ENCODE peak calls at places on chromosomes 6 and 20, in ten cellular contexts. Q is sigmoid colon, T is transverse colon, L is K562, A is stomach, Y is HepG2, D is esophagus muscularis mucosa, U is GM12878, N is H1, Z is upper lobe of left lung. R is an unnamed sample.

GRCh38 chr20:11274137-11274536 is 600.3 kb upstream of the JAG1 start:
- DNase-seq in Q (no peak), T (no peak), L (no peak), A (no peak), Y (peak), D (no peak), U (no peak), N (no peak), Z (no peak), R (no peak)

GRCh38 chr6:119384444-119384843 is 34.9 kb upstream of the MAN1A1 start:
- DNase-seq in Q (peak), T (no peak), L (no peak), A (no peak), Y (no peak), D (no peak), U (no peak), N (no peak), Z (no peak), R (no peak)

GRCh38 chr6:154298297-154298696 is 58.3 kb downstream of the IPCEF1 start:
- DNase-seq in Q (no peak), T (no peak), L (no peak), A (no peak), Y (peak), D (no peak), U (peak), N (no peak), Z (no peak), R (no peak)

GRCh38 chr6:3228791-3229565 is 1.5 kb upstream of the TUBB2B start:
- DNase-seq in Q (no peak), T (no peak), L (peak), A (no peak), Y (no peak), D (no peak), U (no peak), N (peak), Z (no peak), R (no peak)

GRCh38 chr6:81241717-81242116 is 510.8 kb downstream of the TENT5A start:
- DNase-seq in Q (no peak), T (no peak), L (no peak), A (no peak), Y (peak), D (no peak), U (no peak), N (no peak), Z (no peak), R (no peak)

GRCh38 chr20:11338506-11339306 is 579.0 kb upstream of the BTBD3 start:
- DNase-seq in Q (no peak), T (no peak), L (no peak), A (no peak), Y (no peak), D (no peak), U (no peak), N (no peak), Z (no peak), R (no peak)

GRCh38 chr6:75326557-75327258 is 42.1 kb upstream of the TMEM30A start:
- DNase-seq in Q (no peak), T (no peak), L (no peak), A (no peak), Y (no peak), D (no peak), U (no peak), N (no peak), Z (no peak), R (no peak)

GRCh38 chr20:63007472-63007721 is 633 bp upstream of the BHLHE23 start:
- DNase-seq in Q (no peak), T (no peak), L (no peak), A (no peak), Y (no peak), D (no peak), U (no peak), N (no peak), Z (no peak), R (no peak)

GRCh38 chr6:9360881-9361280 is 925.5 kb upstream of the SLC35B3 start:
- DNase-seq in Q (no peak), T (no peak), L (no peak), A (no peak), Y (no peak), D (no peak), U (no peak), N (no peak), Z (no peak), R (no peak)

GRCh38 chr6:77502966-77503365 is 39.7 kb upstream of the HTR1B start:
- DNase-seq in Q (no peak), T (no peak), L (no peak), A (no peak), Y (no peak), D (no peak), U (no peak), N (no peak), Z (no peak), R (no peak)

GRCh38 chr6:25956231-25956630 is 6.4 kb upstream of the TRIM38 start:
- DNase-seq in Q (no peak), T (no peak), L (no peak), A (no peak), Y (no peak), D (no peak), U (no peak), N (no peak), Z (no peak), R (no peak)

GRCh38 chr6:42762338-42762929 is 16.5 kb upstream of the TBCC start:
- DNase-seq in Q (no peak), T (peak), L (no peak), A (no peak), Y (no peak), D (no peak), U (no peak), N (no peak), Z (no peak), R (no peak)

DNA sequence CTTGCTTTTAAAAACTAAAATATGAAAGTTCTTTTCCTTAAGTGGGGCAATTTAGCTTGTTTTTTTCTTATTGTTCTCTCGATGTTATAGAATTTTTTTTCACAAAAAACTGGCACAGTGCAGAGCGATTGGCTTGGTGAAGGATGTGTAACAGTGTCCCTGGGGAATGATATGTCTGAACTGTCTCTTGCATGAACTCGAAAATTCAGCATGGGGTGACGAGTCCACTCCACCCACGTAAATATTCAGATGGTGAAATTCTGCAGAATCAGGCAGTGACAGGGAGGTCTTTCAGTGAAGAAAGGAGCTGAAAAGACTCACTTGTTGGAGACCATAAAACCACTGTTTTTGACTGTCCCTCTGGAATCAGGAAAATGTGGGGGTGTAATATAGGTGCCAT is 505.3 kb downstream of the MMUT start:
- DNase-seq in Q (no peak), T (no peak), L (no peak), A (no peak), Y (no peak), D (no peak), U (no peak), N (no peak), Z (no peak), R (no peak)
- TF ChIP-seq EP300 in Q (no peak), T (no peak), L (no peak), A (no peak), Y (no peak), D (no peak), U (no peak), N (no peak), Z (no peak), R (no peak)

DNA sequence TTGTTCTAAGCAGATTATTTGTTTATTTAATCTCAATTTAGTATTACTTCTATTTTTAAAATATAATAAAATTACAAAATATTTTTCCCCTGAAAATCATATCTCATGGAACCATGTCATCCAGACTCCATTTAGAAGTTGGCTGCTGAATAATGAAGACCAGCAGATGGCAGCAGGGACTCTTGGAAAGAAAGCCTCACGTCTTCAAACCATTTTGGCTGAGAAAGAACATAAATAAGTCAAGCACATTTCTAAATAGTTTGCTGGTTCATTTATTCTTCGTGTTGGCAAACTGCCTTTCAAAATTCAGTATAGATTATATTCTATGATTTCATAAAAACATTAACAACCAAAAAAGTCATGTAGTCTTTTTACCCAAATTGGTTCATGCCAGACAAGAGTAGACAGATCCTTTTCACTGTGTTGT is 71.7 kb downstream of the RCAN2 start:
- DNase-seq in Q (peak), T (peak), L (peak), A (peak), Y (peak), D (no peak), U (peak), N (peak), Z (peak), R (no peak)
- TF ChIP-seq POLR2AphosphoS5 in Q (no peak), T (no peak), L (no peak), A (no peak), Y (no peak), D (no peak), U (no peak), N (no peak), Z (no peak), R (no peak)

GRCh38 chr20:47672886-47673670 is 112.2 kb downstream of the SULF2 start:
- DNase-seq in Q (no peak), T (no peak), L (no peak), A (no peak), Y (no peak), D (no peak), U (no peak), N (no peak), Z (no peak), R (peak)

GRCh38 chr20:47675190-47676142 is 109.8 kb downstream of the SULF2 start:
- DNase-seq in Q (no peak), T (no peak), L (no peak), A (no peak), Y (peak), D (no peak), U (no peak), N (no peak), Z (no peak), R (no peak)

GRCh38 chr20:47673671-47673955 is 111.7 kb downstream of the SULF2 start:
- DNase-seq in Q (no peak), T (no peak), L (no peak), A (no peak), Y (no peak), D (no peak), U (no peak), N (no peak), Z (no peak), R (no peak)

GRCh38 chr20:47674686-47675085 is 110.6 kb downstream of the SULF2 start:
- DNase-seq in Q (no peak), T (no peak), L (no peak), A (no peak), Y (no peak), D (no peak), U (no peak), N (no peak), Z (no peak), R (no peak)

DNA sequence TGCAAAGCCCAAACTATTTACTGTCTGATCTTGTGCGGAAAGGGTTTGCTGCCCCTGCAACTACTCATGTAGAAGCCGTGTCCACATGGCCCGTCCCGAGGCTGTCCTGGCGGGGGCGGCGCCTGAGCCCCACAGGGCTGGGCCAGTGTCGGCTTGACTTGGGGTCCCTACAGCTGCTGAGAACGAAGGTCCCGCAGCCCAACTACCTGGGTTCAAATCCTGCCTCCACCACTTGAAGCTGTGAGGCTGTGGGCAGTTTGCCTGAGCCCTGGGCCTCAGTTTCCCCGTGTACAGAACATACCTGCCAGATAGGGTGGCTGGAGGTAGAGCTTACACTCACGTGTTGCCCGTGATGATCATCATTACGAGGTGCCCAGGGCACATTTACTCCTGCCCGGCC is 111.1 kb downstream of the SULF2 start:
- DNase-seq in Q (no peak), T (no peak), L (no peak), A (no peak), Y (no peak), D (no peak), U (no peak), N (no peak), Z (no peak), R (no peak)
- TF ChIP-seq POLR2A in Q (no peak), T (no peak), L (no peak), A (no peak), Y (no peak), D (no peak), U (no peak), N (no peak), Z (no peak), R (no peak)

GRCh38 chr6:71385111-71385822 is 96.7 kb downstream of the OGFRL1 start:
- DNase-seq in Q (no peak), T (no peak), L (no peak), A (no peak), Y (no peak), D (no peak), U (no peak), N (no peak), Z (no peak), R (no peak)
- TF ChIP-seq EP300 in Q (no peak), T (no peak), L (no peak), A (no peak), Y (no peak), D (no peak), U (no peak), N (no peak), Z (no peak), R (no peak)

GRCh38 chr6:163872335-163872734 is 457.8 kb downstream of the QKI start:
- DNase-seq in Q (no peak), T (no peak), L (no peak), A (no peak), Y (no peak), D (no peak), U (no peak), N (no peak), Z (no peak), R (no peak)
- TF ChIP-seq POLR2AphosphoS5 in Q (no peak), T (no peak), L (no peak), A (no peak), Y (no peak), D (no peak), U (no peak), N (no peak), Z (no peak), R (no peak)

GRCh38 chr6:159727717-159728440 is 573 bp downstream of the WTAP start:
- DNase-seq in Q (no peak), T (no peak), L (peak), A (no peak), Y (peak), D (no peak), U (no peak), N (no peak), Z (no peak), R (peak)

GRCh38 chr6:159726918-159727716 is at the start of gene WTAP:
- DNase-seq in Q (peak), T (peak), L (peak), A (peak), Y (peak), D (peak), U (peak), N (peak), Z (peak), R (peak)

GRCh38 chr6:159724778-159725177 is 2.5 kb upstream of the WTAP start:
- DNase-seq in Q (no peak), T (no peak), L (no peak), A (no peak), Y (no peak), D (no peak), U (no peak), N (no peak), Z (no peak), R (no peak)

GRCh38 chr6:159728552-159728951 is 1.2 kb downstream of the WTAP start:
- DNase-seq in Q (no peak), T (no peak), L (no peak), A (no peak), Y (no peak), D (no peak), U (no peak), N (no peak), Z (no peak), R (no peak)

GRCh38 chr6:159726196-159726917 is 949 bp upstream of the WTAP start:
- DNase-seq in Q (no peak), T (no peak), L (no peak), A (no peak), Y (no peak), D (no peak), U (no peak), N (no peak), Z (no peak), R (no peak)
- TF ChIP-seq POLR2A in Q (no peak), T (no peak), L (no peak), A (no peak), Y (no peak), D (no peak), U (no peak), N (no peak), Z (no peak), R (no peak)

DNA sequence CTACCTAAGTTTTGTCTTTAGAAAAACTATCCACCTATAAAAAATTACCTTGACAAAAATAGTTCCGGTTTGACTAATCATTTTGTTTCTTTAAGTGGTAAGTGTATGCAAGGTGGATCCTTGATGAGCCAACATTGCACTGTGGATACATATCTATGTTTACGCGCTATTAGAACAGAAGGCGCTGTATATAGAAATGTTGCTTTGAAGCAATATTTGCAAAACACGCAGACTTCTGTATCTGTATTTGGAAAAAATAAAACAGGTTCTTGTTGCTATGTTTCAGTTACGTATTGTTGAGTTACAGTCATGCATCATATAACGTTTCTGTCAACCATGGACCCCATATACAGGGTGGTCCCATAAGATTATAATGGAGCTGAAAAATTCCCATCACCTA is 4.2 kb downstream of the SCAND1 start:
- DNase-seq in Q (no peak), T (no peak), L (no peak), A (no peak), Y (no peak), D (no peak), U (no peak), N (no peak), Z (no peak), R (no peak)
- TF ChIP-seq EP300 in Q (no peak), T (no peak), L (no peak), A (no peak), Y (no peak), D (no peak), U (no peak), N (no peak), Z (no peak), R (no peak)

R was measured in suprapubic skin.